ENCODE peak calls at places on chromosomes 4 and X, in six cellular contexts. O is ovary, U is vagina, G is body of pancreas, I is lower leg skin, F is IMR-90. P is an unnamed sample.

GRCh38 chrX:26026179-26026578 is 112.0 kb upstream of the MAGEB18 start:
- DNase-seq in O (no peak), U (no peak), G (no peak), I (no peak), F (no peak), P (no peak)

GRCh38 chrX:134246282-134246681 is 9.3 kb downstream of the CCDC160 start:
- DNase-seq in O (no peak), U (no peak), G (no peak), I (no peak), F (no peak), P (peak)

GRCh38 chrX:47133493-47133892 is 11.0 kb downstream of the NDUFB11 start:
- DNase-seq in O (no peak), U (no peak), G (no peak), I (no peak), F (no peak), P (no peak)

GRCh38 chrX:109624641-109625311 is at the start of gene KCNE5:
- DNase-seq in O (no peak), U (no peak), G (peak), I (no peak), F (no peak), P (no peak)

GRCh38 chr4:42150653-42151567 is 1.5 kb downstream of the BEND4 start:
- DNase-seq in O (no peak), U (no peak), G (no peak), I (no peak), F (no peak), P (no peak)

GRCh38 chr4:46425775-46426400 is 36.0 kb upstream of the GABRA2 start:
- DNase-seq in O (no peak), U (no peak), G (no peak), I (no peak), F (peak), P (no peak)

GRCh38 chr4:147831452-147832192 is 99.7 kb downstream of the ARHGAP10 start:
- DNase-seq in O (no peak), U (no peak), G (peak), I (no peak), F (peak), P (peak)

GRCh38 chr4:86704601-86705000 is 110.5 kb downstream of the PTPN13 start:
- DNase-seq in O (no peak), U (no peak), G (no peak), I (no peak), F (no peak), P (no peak)

GRCh38 chrX:70219938-70220764 is 14.3 kb upstream of the AWAT1 start:
- DNase-seq in O (peak), U (no peak), G (peak), I (no peak), F (peak), P (peak)

GRCh38 chrX:39331062-39331704 is 529.9 kb downstream of the MID1IP1 start:
- DNase-seq in O (no peak), U (no peak), G (no peak), I (no peak), F (no peak), P (no peak)

GRCh38 chr4:22339491-22339890 is 176.4 kb downstream of the ADGRA3 start:
- DNase-seq in O (no peak), U (no peak), G (no peak), I (no peak), F (no peak), P (no peak)

GRCh38 chrX:130025256-130025655 is 42.8 kb downstream of the BCORL1 start:
- DNase-seq in O (no peak), U (no peak), G (no peak), I (no peak), F (no peak), P (no peak)

GRCh38 chrX:13396887-13397286 is 77.0 kb upstream of the ATXN3L start:
- DNase-seq in O (no peak), U (no peak), G (no peak), I (no peak), F (peak), P (no peak)
- TF ChIP-seq POLR2A in O (no peak), U (no peak), G (no peak), I (no peak), F (no peak), P (no peak)

GRCh38 chr4:159464302-159464701 is 361.4 kb downstream of the RAPGEF2 start:
- DNase-seq in O (no peak), U (no peak), G (no peak), I (no peak), F (no peak), P (no peak)
- TF ChIP-seq POLR2A in O (no peak), U (no peak), G (no peak), I (no peak), F (no peak), P (no peak)

DNA sequence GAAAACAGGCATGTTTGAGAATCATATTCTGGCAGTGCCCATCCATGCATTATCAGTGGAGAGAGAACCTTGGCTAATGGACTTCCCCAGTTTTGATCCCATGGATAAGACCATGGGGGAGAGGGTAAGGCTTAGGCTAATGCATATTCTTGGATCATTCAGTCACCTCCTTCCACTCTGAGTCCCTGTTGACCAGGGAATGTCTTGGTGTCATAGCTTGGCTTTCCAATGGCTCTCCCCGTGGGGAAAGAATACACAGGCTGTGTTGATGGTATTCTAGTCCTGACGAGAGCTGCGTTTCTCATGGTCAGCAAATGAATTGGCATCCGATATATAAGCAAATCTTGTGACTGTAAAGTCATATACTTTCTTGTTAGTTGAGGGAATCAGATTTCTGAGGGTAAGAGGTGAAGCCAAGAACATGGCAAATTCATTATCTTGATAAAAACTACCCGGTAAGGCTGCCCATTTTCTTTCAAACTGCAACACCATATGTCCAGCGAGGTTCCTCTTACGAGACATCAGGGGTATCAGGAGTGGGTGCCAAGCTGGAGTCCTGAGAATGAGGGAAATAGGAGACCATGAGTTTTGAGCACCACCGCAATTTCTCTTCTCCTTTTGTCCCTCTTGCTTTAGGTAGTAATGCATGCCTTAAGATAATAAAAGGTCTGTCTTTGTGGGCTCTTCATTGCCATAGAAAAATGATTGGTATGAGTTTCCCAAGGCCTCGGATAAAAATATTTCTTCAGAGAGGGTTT is 18.0 kb downstream of the RHOH start:
- DNase-seq in O (no peak), U (no peak), G (no peak), I (no peak), F (no peak), P (no peak)
- TF ChIP-seq POLR2A in O (no peak), U (no peak), G (no peak), I (no peak), F (no peak), P (no peak)

DNA sequence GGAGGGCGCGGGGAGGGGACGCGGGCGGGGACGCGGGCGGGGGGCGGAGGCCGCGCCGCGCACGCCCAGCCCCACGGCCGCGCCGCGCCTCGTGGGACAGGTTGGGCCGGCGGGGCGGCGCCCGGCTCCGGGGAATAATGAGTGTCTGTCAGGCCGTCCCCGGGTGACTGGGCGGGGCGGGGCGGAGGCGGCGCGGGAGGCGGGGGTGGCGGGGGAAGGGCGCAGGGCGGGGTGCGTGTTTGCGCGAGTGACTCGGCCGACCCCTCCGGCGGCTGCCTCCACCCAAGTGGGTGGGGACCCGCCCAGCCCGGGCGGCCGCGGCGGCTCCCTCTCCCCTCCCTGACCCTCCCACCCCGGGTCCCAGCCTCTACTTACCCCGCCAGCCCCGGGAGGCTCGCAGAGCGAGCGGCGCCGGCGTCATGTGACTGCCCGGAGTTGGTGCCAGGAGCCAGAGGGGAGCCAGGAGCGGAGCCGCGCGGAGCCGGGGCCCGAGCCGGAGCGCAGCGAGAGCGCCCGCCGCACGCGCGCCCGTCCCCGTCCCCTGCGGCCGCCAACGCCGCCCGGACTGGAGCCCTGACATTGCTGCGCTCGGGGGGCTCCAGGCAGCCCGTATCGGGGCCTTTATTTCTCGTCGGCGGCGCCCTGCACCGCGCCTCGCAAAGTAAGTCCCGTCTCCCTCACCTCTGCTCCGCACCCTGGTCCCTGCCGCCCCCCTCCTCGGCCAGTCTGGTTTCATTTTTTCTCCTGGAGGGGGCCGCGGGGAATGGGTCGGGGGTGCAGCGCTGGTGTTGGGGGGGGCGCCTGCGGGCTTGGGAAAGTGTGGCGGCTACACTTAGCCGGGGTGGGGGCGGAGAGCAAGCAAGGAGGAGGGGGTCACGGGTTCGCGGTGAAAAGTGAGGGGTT is at the start of gene KLF3:
- DNase-seq in O (peak), U (peak), G (peak), I (peak), F (peak), P (peak)
- TF ChIP-seq POLR2A in O (peak), U (peak), G (peak), I (no peak), F (peak), P (peak)

DNA sequence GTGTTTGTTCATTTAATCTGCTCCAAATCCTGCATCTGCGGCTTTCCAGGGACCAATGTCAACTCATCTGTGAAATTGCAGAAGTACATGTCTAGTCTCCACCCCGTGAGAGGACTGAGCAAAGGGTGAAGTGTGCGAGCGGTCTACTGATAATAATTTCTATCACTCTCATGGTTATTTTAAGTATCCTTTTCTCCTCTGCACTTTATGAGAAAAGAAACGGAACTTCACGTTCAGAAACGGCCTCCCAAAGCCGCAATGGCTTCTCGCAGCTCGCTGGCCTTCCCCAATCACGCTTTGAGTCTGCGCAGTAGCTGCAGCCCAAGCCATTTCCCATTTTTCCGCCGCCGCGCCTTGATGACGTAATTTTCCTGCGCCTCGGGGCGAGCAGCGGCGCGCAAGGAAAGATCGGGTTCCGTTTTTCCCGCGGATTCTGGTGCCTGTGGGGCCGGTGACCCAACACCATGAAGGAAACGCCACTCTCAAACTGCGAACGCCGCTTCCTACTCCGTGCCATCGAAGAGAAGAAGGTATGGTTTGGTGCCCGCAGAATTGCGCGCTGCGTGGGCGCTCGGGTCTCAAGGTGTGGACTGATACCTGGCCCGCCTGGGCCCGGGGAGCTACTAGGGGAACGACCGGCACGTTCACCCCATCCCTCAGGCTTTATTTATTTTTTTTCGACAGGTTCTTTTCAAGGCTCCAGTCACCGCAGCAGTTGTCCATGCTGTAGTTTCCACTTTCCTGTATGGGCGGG is at the start of gene EXOSC9:
- DNase-seq in O (peak), U (peak), G (peak), I (peak), F (peak), P (peak)
- TF ChIP-seq POLR2A in O (peak), U (peak), G (peak), I (no peak), F (peak), P (peak)

GRCh38 chrX:154019061-154019621 is 561 bp downstream of the IRAK1 start:
- DNase-seq in O (no peak), U (no peak), G (no peak), I (no peak), F (no peak), P (peak)
- TF ChIP-seq POLR2A in O (no peak), U (no peak), G (no peak), I (no peak), F (no peak), P (no peak)

DNA sequence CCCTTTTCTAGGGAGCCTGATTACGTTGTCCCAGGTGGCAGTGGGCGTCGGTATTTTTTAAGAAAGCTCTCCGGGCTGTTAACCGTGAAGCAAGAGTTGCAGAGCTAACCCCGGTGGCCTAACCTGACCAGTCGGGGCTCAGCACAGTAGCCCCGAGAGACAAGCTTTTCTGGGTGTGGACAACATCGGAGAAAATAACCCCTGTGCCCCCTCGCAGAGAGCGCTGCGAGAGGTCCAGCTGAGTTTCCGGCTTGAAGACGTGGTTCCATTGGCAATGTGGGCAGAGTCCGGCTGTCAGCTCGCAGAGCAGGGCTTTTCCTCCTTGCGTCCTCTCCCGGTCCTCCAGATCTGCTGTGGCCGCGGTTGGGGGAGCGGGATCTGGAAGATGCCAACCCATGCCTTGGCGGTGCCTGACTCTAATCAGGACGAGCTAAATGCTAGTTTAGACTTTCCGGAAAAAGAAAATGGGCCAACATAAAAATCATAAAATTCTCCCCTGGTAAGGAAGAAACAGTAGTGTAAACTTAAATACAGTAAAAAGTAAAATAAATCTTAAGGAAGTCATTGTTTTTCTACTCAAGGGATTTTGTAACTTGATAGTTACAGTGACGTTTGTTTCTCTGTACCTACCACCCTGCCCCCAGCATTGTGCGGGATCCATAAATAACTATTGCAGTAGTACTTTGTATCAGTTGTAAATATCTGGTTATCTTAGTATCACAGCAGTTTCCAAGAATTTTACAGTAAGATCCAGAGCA is 603 bp upstream of the PLA2G12A start:
- DNase-seq in O (peak), U (peak), G (peak), I (peak), F (peak), P (peak)
- TF ChIP-seq POLR2A in O (no peak), U (no peak), G (peak), I (no peak), F (no peak), P (no peak)

DNA sequence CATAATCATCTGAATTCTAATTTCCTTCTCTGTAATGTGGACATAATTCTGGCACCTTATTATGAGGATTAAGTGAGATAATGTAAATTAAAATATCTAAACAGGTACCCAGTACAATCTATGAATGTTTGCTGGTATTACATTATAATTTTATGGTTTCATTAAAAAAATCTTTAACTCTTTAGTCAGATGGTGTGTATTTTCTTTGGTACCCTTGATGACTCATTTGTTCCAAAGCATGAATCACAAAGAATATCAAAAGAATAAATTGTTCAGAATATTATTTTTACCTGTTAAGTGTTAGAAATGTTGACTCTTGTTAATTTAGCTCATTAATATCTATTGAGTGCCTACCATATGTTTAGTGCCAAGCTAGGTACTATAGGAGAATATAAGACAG is 74.3 kb downstream of the SNX25 start:
- DNase-seq in O (no peak), U (no peak), G (no peak), I (no peak), F (peak), P (no peak)
- TF ChIP-seq POLR2A in O (no peak), U (no peak), G (no peak), I (no peak), F (no peak), P (no peak)

GRCh38 chr4:109815151-109816081 is at the start of gene GAR1:
- DNase-seq in O (peak), U (peak), G (peak), I (peak), F (peak), P (peak)
- TF ChIP-seq POLR2A in O (no peak), U (peak), G (peak), I (no peak), F (peak), P (peak)

GRCh38 chr4:73417973-73418372 is 13.9 kb downstream of the ALB start:
- DNase-seq in O (no peak), U (no peak), G (no peak), I (no peak), F (peak), P (no peak)
- TF ChIP-seq POLR2A in O (no peak), U (no peak), G (no peak), I (no peak), F (no peak), P (no peak)